ENCODE peak calls at places on chromosomes 2 and 18, in four cellular contexts. One of them, this sample, is unnamed.

GRCh38 chr2:101999122-101999789 is 7.5 kb downstream of the IL1R2 start:
- DNase-seq in activated CD4-positive, alpha-beta T cell treated with anti-CD3 and anti-CD28 coated beads for 4 hours: no peak
- DNase-seq in GM04503: no peak
- DNase-seq in astrocyte of the hippocampus: no peak
- DNase-seq in this sample: no peak

GRCh38 chr2:54411801-54412354 is 44.2 kb upstream of the SPTBN1 start:
- DNase-seq in GM04503: no peak
- DNase-seq in activated CD4-positive, alpha-beta T cell treated with anti-CD3 and anti-CD28 coated beads for 4 hours: no peak
- DNase-seq in astrocyte of the hippocampus: no peak
- DNase-seq in this sample: no peak

GRCh38 chr2:8049111-8049720 is 632.6 kb upstream of the ID2 start:
- DNase-seq in GM04503: no peak
- DNase-seq in activated CD4-positive, alpha-beta T cell treated with anti-CD3 and anti-CD28 coated beads for 4 hours: no peak
- DNase-seq in astrocyte of the hippocampus: peak; percentile 44
- DNase-seq in this sample: no peak

GRCh38 chr18:48956378-48956777 is 5.6 kb upstream of the SMAD7 start:
- DNase-seq in astrocyte of the hippocampus: peak; percentile 32
- DNase-seq in activated CD4-positive, alpha-beta T cell treated with anti-CD3 and anti-CD28 coated beads for 4 hours: no peak
- DNase-seq in GM04503: peak; percentile 85
- DNase-seq in this sample: no peak

GRCh38 chr2:171487803-171488259 is 34.4 kb upstream of the CYBRD1 start:
- DNase-seq in astrocyte of the hippocampus: no peak
- DNase-seq in GM04503: no peak
- DNase-seq in activated CD4-positive, alpha-beta T cell treated with anti-CD3 and anti-CD28 coated beads for 4 hours: no peak
- DNase-seq in this sample: no peak

GRCh38 chr2:205527801-205528200 is 154.5 kb upstream of the NRP2 start:
- DNase-seq in GM04503: no peak
- DNase-seq in astrocyte of the hippocampus: no peak
- DNase-seq in activated CD4-positive, alpha-beta T cell treated with anti-CD3 and anti-CD28 coated beads for 4 hours: no peak
- DNase-seq in this sample: no peak

GRCh38 chr18:74994502-74995403 is 214.2 kb downstream of the PTGR3 start:
- DNase-seq in GM04503: no peak
- DNase-seq in astrocyte of the hippocampus: peak; percentile 45
- DNase-seq in activated CD4-positive, alpha-beta T cell treated with anti-CD3 and anti-CD28 coated beads for 4 hours: no peak
- DNase-seq in this sample: no peak

GRCh38 chr2:241363316-241363879 is 7.3 kb downstream of the FARP2 start:
- DNase-seq in GM04503: no peak
- DNase-seq in activated CD4-positive, alpha-beta T cell treated with anti-CD3 and anti-CD28 coated beads for 4 hours: no peak
- DNase-seq in astrocyte of the hippocampus: no peak
- DNase-seq in this sample: no peak

GRCh38 chr18:3281456-3282400 is 19.8 kb downstream of the MYL12B start:
- DNase-seq in astrocyte of the hippocampus: peak; percentile 87
- DNase-seq in GM04503: peak; percentile 43
- DNase-seq in activated CD4-positive, alpha-beta T cell treated with anti-CD3 and anti-CD28 coated beads for 4 hours: no peak
- DNase-seq in this sample: no peak

GRCh38 chr2:19607400-19607799 is 249.0 kb upstream of the OSR1 start:
- DNase-seq in astrocyte of the hippocampus: peak; percentile 23
- DNase-seq in activated CD4-positive, alpha-beta T cell treated with anti-CD3 and anti-CD28 coated beads for 4 hours: no peak
- DNase-seq in GM04503: no peak
- DNase-seq in this sample: no peak

GRCh38 chr2:151350579-151351195 is 6.7 kb upstream of the TNFAIP6 start:
- DNase-seq in GM04503: no peak
- DNase-seq in activated CD4-positive, alpha-beta T cell treated with anti-CD3 and anti-CD28 coated beads for 4 hours: no peak
- DNase-seq in astrocyte of the hippocampus: no peak
- DNase-seq in this sample: no peak

GRCh38 chr2:219514196-219514761 is at the start of gene ASIC4:
- DNase-seq in GM04503: no peak
- DNase-seq in astrocyte of the hippocampus: peak; percentile 38
- DNase-seq in activated CD4-positive, alpha-beta T cell treated with anti-CD3 and anti-CD28 coated beads for 4 hours: no peak
- DNase-seq in this sample: no peak

GRCh38 chr2:31011565-31011964 is 126.7 kb downstream of the GALNT14 start:
- DNase-seq in activated CD4-positive, alpha-beta T cell treated with anti-CD3 and anti-CD28 coated beads for 4 hours: no peak
- DNase-seq in GM04503: no peak
- DNase-seq in astrocyte of the hippocampus: no peak
- DNase-seq in this sample: no peak

GRCh38 chr18:1302861-1303260 is 398.2 kb downstream of the ADCYAP1 start:
- DNase-seq in GM04503: no peak
- DNase-seq in activated CD4-positive, alpha-beta T cell treated with anti-CD3 and anti-CD28 coated beads for 4 hours: no peak
- DNase-seq in astrocyte of the hippocampus: no peak
- DNase-seq in this sample: no peak

GRCh38 chr2:43184339-43184895 is 42.0 kb downstream of the ZFP36L2 start:
- DNase-seq in activated CD4-positive, alpha-beta T cell treated with anti-CD3 and anti-CD28 coated beads for 4 hours: peak; percentile 61
- DNase-seq in GM04503: peak; percentile 40
- DNase-seq in astrocyte of the hippocampus: peak; percentile 70
- DNase-seq in this sample: no peak

GRCh38 chr2:54878182-54878581 is 154.7 kb downstream of the EML6 start:
- DNase-seq in GM04503: no peak
- DNase-seq in activated CD4-positive, alpha-beta T cell treated with anti-CD3 and anti-CD28 coated beads for 4 hours: no peak
- DNase-seq in astrocyte of the hippocampus: no peak
- DNase-seq in this sample: no peak

GRCh38 chr2:42238644-42239288 is 69.6 kb downstream of the EML4 start:
- DNase-seq in GM04503: no peak
- DNase-seq in activated CD4-positive, alpha-beta T cell treated with anti-CD3 and anti-CD28 coated beads for 4 hours: peak; percentile 36
- DNase-seq in astrocyte of the hippocampus: peak; percentile 15
- DNase-seq in this sample: no peak

GRCh38 chr2:171529914-171530313 is 7.6 kb downstream of the CYBRD1 start:
- DNase-seq in astrocyte of the hippocampus: no peak
- DNase-seq in GM04503: no peak
- DNase-seq in activated CD4-positive, alpha-beta T cell treated with anti-CD3 and anti-CD28 coated beads for 4 hours: no peak
- DNase-seq in this sample: no peak

GRCh38 chr2:120429586-120430500 is 83.9 kb downstream of the INHBB start:
- DNase-seq in GM04503: no peak
- DNase-seq in astrocyte of the hippocampus: no peak
- DNase-seq in activated CD4-positive, alpha-beta T cell treated with anti-CD3 and anti-CD28 coated beads for 4 hours: no peak
- DNase-seq in this sample: peak; percentile 38